ENCODE peak calls at places on chromosome 22, in seven cellular contexts. W is BJ; T is activated T-cell treated with anti-CD3 and anti-CD28 coated beads, Interleukin-2, amount 50 U/mL, for 48 hours; S is skeletal muscle cell; K is GM10248; A is stimulated activated CD8-positive, alpha-beta memory T cell treated with anti-CD3 and anti-CD28 coated beads, Interleukin-15, amount 100 ng/mL, for 1 hour; P is GM04504. C is an unnamed sample.

GRCh38 chr22:39130152-39130704 is 22.3 kb downstream of the CBX7 start:
- DNase-seq in W (no peak), T (no peak), S (no peak), K (no peak), A (no peak), P (no peak), C (no peak)

GRCh38 chr22:49639956-49640355 is 187.7 kb downstream of the BRD1 start:
- DNase-seq in W (no peak), T (no peak), S (no peak), K (no peak), A (no peak), P (no peak), C (no peak)

GRCh38 chr22:45105281-45105700 is 58.4 kb upstream of the NUP50 start:
- DNase-seq in W (peak), T (no peak), S (no peak), K (no peak), A (no peak), P (peak), C (no peak)

GRCh38 chr22:47107431-47107830 is 345.0 kb downstream of the TBC1D22A start:
- DNase-seq in W (peak), T (no peak), S (peak), K (no peak), A (no peak), P (no peak), C (no peak)

GRCh38 chr22:38713921-38714320 is 8.2 kb downstream of the GTPBP1 start:
- DNase-seq in W (no peak), T (no peak), S (no peak), K (no peak), A (no peak), P (no peak), C (no peak)

GRCh38 chr22:31295831-31296230 is 3.5 kb upstream of the PIK3IP1 start:
- DNase-seq in W (no peak), T (no peak), S (no peak), K (no peak), A (no peak), P (no peak), C (no peak)

GRCh38 chr22:40310081-40310770 is 36.1 kb upstream of the ADSL start:
- DNase-seq in W (peak), T (no peak), S (peak), K (no peak), A (no peak), P (peak), C (no peak)

GRCh38 chr22:38751066-38751421 is 4.8 kb downstream of the SUN2 start:
- DNase-seq in W (no peak), T (no peak), S (no peak), K (no peak), A (no peak), P (no peak), C (no peak)

GRCh38 chr22:19569976-19570375 is 45.8 kb upstream of the CLDN5 start:
- DNase-seq in W (no peak), T (no peak), S (no peak), K (no peak), A (no peak), P (no peak), C (no peak)

GRCh38 chr22:17638182-17638431 is 450 bp upstream of the BCL2L13 start:
- DNase-seq in W (no peak), T (no peak), S (no peak), K (no peak), A (no peak), P (no peak), C (no peak)

GRCh38 chr22:44442856-44443595 is 55.0 kb downstream of the RTL6 start:
- DNase-seq in W (no peak), T (no peak), S (no peak), K (no peak), A (no peak), P (no peak), C (no peak)

GRCh38 chr22:44094751-44095302 is 70.7 kb downstream of the PARVB start:
- DNase-seq in W (no peak), T (no peak), S (no peak), K (no peak), A (no peak), P (no peak), C (no peak)

GRCh38 chr22:25747245-25747944 is 5.4 kb downstream of the MYO18B start:
- DNase-seq in W (peak), T (no peak), S (peak), K (no peak), A (no peak), P (peak), C (no peak)

GRCh38 chr22:38971202-38971601 is 10.9 kb upstream of the APOBEC3B start:
- DNase-seq in W (no peak), T (no peak), S (no peak), K (no peak), A (no peak), P (no peak), C (no peak)

GRCh38 chr22:37105154-37105553 is 4.4 kb downstream of the TMPRSS6 start:
- DNase-seq in W (no peak), T (no peak), S (no peak), K (no peak), A (no peak), P (no peak), C (no peak)

GRCh38 chr22:45878051-45878764 is 98.8 kb downstream of the WNT7B start:
- DNase-seq in W (no peak), T (no peak), S (no peak), K (no peak), A (no peak), P (no peak), C (no peak)

GRCh38 chr22:38033522-38034277 is 23.5 kb upstream of the PICK1 start:
- DNase-seq in W (no peak), T (no peak), S (no peak), K (no peak), A (no peak), P (no peak), C (no peak)

GRCh38 chr22:26981111-26981510 is 323.7 kb downstream of the MIAT start:
- DNase-seq in W (no peak), T (no peak), S (no peak), K (no peak), A (no peak), P (no peak), C (no peak)

GRCh38 chr22:23743303-23743705 is 7.6 kb downstream of the ZNF70 start:
- DNase-seq in W (no peak), T (no peak), S (no peak), K (no peak), A (no peak), P (no peak), C (no peak)

GRCh38 chr22:42368379-42369249 is 63.6 kb downstream of the NFAM1 start:
- DNase-seq in W (no peak), T (no peak), S (no peak), K (no peak), A (no peak), P (no peak), C (no peak)

GRCh38 chr22:22110548-22111266 is 128.1 kb upstream of the TOP3B start:
- DNase-seq in W (no peak), T (peak), S (peak), K (peak), A (no peak), P (peak), C (no peak)

GRCh38 chr22:49046546-49047305 is 780.9 kb downstream of the BRD1 start:
- DNase-seq in W (no peak), T (peak), S (no peak), K (no peak), A (no peak), P (no peak), C (no peak)

GRCh38 chr22:17429516-17429915 is 60.3 kb downstream of the CECR2 start:
- DNase-seq in W (no peak), T (no peak), S (no peak), K (no peak), A (no peak), P (no peak), C (no peak)

GRCh38 chr22:22761606-22761962 is 117.2 kb downstream of the GGTLC2 start:
- DNase-seq in W (no peak), T (no peak), S (no peak), K (no peak), A (no peak), P (no peak), C (no peak)

GRCh38 chr22:20787223-20787622 is 13.3 kb downstream of the SERPIND1 start:
- DNase-seq in W (no peak), T (no peak), S (no peak), K (no peak), A (no peak), P (no peak), C (no peak)

GRCh38 chr22:22770280-22770871 is 117.2 kb upstream of the IGLL5 start:
- DNase-seq in W (no peak), T (peak), S (no peak), K (no peak), A (no peak), P (peak), C (no peak)

GRCh38 chr22:32255726-32256125 is 579 bp upstream of the SLC5A4 start:
- DNase-seq in W (no peak), T (no peak), S (no peak), K (no peak), A (no peak), P (no peak), C (no peak)

GRCh38 chr22:32660292-32660691 is 141.2 kb upstream of the TIMP3 start:
- DNase-seq in W (no peak), T (peak), S (peak), K (peak), A (peak), P (peak), C (no peak)

GRCh38 chr22:25478573-25478972 is 85.9 kb upstream of the GRK3 start:
- DNase-seq in W (no peak), T (no peak), S (no peak), K (no peak), A (no peak), P (no peak), C (no peak)

GRCh38 chr22:36291831-36292740 is 39.2 kb downstream of the APOL1 start:
- DNase-seq in W (no peak), T (no peak), S (no peak), K (no peak), A (no peak), P (no peak), C (no peak)

GRCh38 chr22:36086170-36086490 is 57.5 kb upstream of the RBFOX2 start:
- DNase-seq in W (no peak), T (no peak), S (no peak), K (no peak), A (no peak), P (no peak), C (no peak)

GRCh38 chr22:42316988-42317387 is 46.5 kb upstream of the TCF20 start:
- DNase-seq in W (no peak), T (peak), S (no peak), K (no peak), A (no peak), P (peak), C (no peak)

GRCh38 chr22:19823638-19824196 is 31.0 kb downstream of the GNB1L start:
- DNase-seq in W (no peak), T (no peak), S (no peak), K (no peak), A (no peak), P (no peak), C (no peak)

GRCh38 chr22:45919504-45920286 is 57.3 kb downstream of the WNT7B start:
- DNase-seq in W (no peak), T (no peak), S (no peak), K (no peak), A (no peak), P (no peak), C (no peak)

GRCh38 chr22:31341386-31342088 is 4.6 kb downstream of the PATZ1 start:
- DNase-seq in W (no peak), T (no peak), S (no peak), K (no peak), A (no peak), P (no peak), C (no peak)

GRCh38 chr22:48837341-48837935 is 990.2 kb downstream of the BRD1 start:
- DNase-seq in W (no peak), T (no peak), S (no peak), K (no peak), A (no peak), P (no peak), C (no peak)

GRCh38 chr22:20424937-20425587 is 12.6 kb downstream of the SCARF2 start:
- DNase-seq in W (no peak), T (no peak), S (no peak), K (no peak), A (no peak), P (no peak), C (no peak)

C was measured in SK-N-MC.